ENCODE peak calls at places on chromosomes 6 and 20, in nine cellular contexts. J is CD8-positive, alpha-beta T cell; Y is cardiac muscle cell; O is tibial artery; G is RWPE2; Z is OCI-LY7; B is ovary; U is adrenal gland; V is H9. H is an unnamed sample. For H3K9me3 and H3K4me1, the result is how much of the 10 kb centered on the place peaks cover.

GRCh38 chr6:21997414-21998037 is 299.3 kb downstream of the PRL start:
- DNase-seq in J (no peak), Y (peak), O (no peak), G (no peak), Z (no peak), B (no peak), U (no peak), V (no peak), H (no peak)

GRCh38 chr20:6169251-6169650 is 46.4 kb upstream of the FERMT1 start:
- DNase-seq in J (no peak), Y (no peak), O (no peak), G (no peak), Z (no peak), B (no peak), U (no peak), V (no peak), H (no peak)

GRCh38 chr6:117449549-117450439 is 24.1 kb upstream of the ROS1 start:
- DNase-seq in J (peak), Y (peak), O (no peak), G (no peak), Z (peak), B (peak), U (peak), V (peak), H (peak)

GRCh38 chr6:105373481-105373880 is 29.4 kb downstream of the PREP start:
- DNase-seq in J (no peak), Y (no peak), O (no peak), G (no peak), Z (no peak), B (no peak), U (no peak), V (no peak), H (no peak)

GRCh38 chr20:43838703-43839060 is 76.0 kb upstream of the TOX2 start:
- DNase-seq in J (no peak), Y (no peak), O (no peak), G (peak), Z (no peak), B (no peak), U (no peak), V (no peak), H (no peak)

GRCh38 chr6:77072694-77073409 is 390.4 kb downstream of the HTR1B start:
- DNase-seq in J (no peak), Y (no peak), O (no peak), G (no peak), Z (no peak), B (no peak), U (no peak), V (no peak), H (no peak)

GRCh38 chr6:97215157-97215769 is 67.8 kb downstream of the MMS22L start:
- DNase-seq in J (no peak), Y (peak), O (no peak), G (no peak), Z (peak), B (no peak), U (peak), V (peak), H (no peak)

GRCh38 chr6:77415706-77416105 is 47.6 kb downstream of the HTR1B start:
- DNase-seq in J (no peak), Y (no peak), O (no peak), G (no peak), Z (no peak), B (no peak), U (no peak), V (no peak), H (no peak)

GRCh38 chr20:57632286-57632685 is 12.1 kb upstream of the ZBP1 start:
- DNase-seq in J (no peak), Y (no peak), O (no peak), G (no peak), Z (peak), B (no peak), U (no peak), V (no peak), H (no peak)

GRCh38 chr6:4910060-4910746 is 93.6 kb downstream of the RPP40 start:
- DNase-seq in J (no peak), Y (no peak), O (no peak), G (no peak), Z (no peak), B (no peak), U (no peak), V (no peak), H (no peak)

GRCh38 chr20:43191946-43192847 is 2.5 kb upstream of the PTPRT start:
- DNase-seq in J (no peak), Y (peak), O (no peak), G (no peak), Z (peak), B (no peak), U (no peak), V (peak), H (no peak)

GRCh38 chr6:109238405-109238804 is 143.1 kb downstream of the CEP57L1 start:
- DNase-seq in J (no peak), Y (no peak), O (no peak), G (no peak), Z (no peak), B (no peak), U (no peak), V (no peak), H (no peak)

GRCh38 chr20:23148721-23149570 is 62.8 kb upstream of the CD93 start:
- DNase-seq in J (peak), Y (no peak), O (peak), G (peak), Z (no peak), B (no peak), U (peak), V (peak), H (no peak)
- TF ChIP-seq CTCF in J (no peak), Y (no peak), O (no peak), G (no peak), Z (no peak), B (no peak), U (no peak), V (no peak), H (no peak)

GRCh38 chr6:95496769-95497426 is 80.4 kb upstream of the MANEA start:
- DNase-seq in J (no peak), Y (no peak), O (no peak), G (peak), Z (no peak), B (no peak), U (no peak), V (no peak), H (no peak)

GRCh38 chr6:95503568-95503967 is 73.8 kb upstream of the MANEA start:
- DNase-seq in J (no peak), Y (no peak), O (no peak), G (no peak), Z (no peak), B (no peak), U (no peak), V (no peak), H (no peak)

DNA sequence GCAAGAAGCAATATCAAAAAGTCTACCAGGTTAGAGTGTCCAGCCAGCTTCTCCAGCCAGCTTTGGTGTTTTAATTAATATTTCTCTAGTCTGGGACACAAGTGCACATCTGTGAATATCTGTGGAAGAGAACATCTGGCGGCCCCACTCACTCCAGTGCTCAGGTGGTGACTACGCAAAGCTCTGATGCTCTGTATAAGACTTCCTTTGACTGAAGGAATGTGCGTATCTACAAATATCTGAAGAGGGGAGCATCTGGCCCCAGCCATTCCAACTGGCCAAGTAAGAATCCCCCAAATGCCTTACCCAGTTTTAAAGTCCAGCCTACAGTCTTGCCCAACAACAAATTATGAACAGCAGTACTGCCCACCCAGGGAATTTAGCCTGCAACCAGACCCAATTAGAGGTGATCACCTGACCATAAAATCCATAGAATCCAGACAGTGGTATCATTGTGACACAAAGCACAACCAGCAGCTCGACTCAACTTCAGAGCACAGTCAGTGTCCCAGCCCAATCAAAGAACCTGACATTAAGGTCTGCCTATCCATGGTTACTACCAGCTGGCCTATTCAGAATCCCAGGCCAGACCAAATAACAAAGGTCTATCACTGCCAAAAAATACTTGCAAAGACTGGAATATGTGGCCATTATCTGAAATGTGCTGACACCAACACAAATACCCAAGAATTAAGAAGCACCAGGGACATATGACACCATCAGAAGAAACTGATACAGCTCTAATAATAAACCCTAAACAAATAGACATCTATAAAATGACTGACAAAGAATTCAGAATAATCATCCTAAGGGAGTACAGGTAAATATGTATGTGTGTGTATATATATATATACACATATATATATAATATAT is 76.1 kb upstream of the MANEA start:
- DNase-seq in J (no peak), Y (no peak), O (no peak), G (no peak), Z (no peak), B (no peak), U (no peak), V (no peak), H (no peak)
- H3K9me3 ChIP-seq in J (under half), Y (under half), O (under half), G (under half), Z (under half), B (under half), U (under half), V (under half), H (under half)

GRCh38 chr20:25057234-25058050 is 497 bp downstream of the ACSS1 start:
- DNase-seq in J (peak), Y (peak), O (peak), G (no peak), Z (no peak), B (peak), U (peak), V (no peak), H (no peak)
- H3K4me1 ChIP-seq in J (half or more), Y (under half), O (half or more), G (under half), Z (under half), B (under half), U (half or more), V (under half), H (half or more)

DNA sequence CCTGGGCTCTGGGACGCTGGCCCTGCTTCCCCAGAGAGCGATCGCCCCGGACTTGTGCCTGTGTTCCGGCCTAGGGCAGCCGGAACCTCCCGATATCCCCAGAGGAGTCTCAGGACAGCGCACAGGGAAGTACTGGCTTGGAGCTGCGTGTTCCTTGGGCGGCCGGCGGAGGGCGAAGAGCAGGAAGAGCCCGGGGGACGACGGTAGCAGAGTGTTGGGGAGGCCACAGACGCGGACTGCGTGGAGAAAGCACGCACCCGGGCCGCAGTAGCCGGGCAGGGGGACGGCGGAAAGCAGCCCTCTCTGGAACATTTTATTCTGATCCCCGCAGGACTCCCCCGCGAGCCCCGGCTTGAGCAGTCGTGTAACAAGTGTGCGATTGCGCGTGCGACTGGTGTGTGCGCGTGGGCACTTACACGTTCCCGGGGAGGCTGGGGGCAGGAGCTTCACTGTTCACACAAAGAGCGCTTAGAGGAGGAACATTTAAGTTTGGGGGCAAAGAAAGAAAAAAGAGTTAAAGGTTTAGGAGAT is 36.1 kb downstream of the NCR2 start:
- DNase-seq in J (no peak), Y (peak), O (peak), G (no peak), Z (no peak), B (peak), U (no peak), V (peak), H (no peak)
- TF ChIP-seq CTCF in J (no peak), Y (peak), O (peak), G (no peak), Z (no peak), B (no peak), U (peak), V (peak), H (peak)

GRCh38 chr6:168516941-168517741 is 76.2 kb downstream of the SMOC2 start:
- DNase-seq in J (no peak), Y (no peak), O (no peak), G (no peak), Z (no peak), B (no peak), U (no peak), V (no peak), H (no peak)
- H3K9me3 ChIP-seq in J (under half), Y (under half), O (under half), G (under half), Z (under half), B (under half), U (under half), V (under half), H (under half)

DNA sequence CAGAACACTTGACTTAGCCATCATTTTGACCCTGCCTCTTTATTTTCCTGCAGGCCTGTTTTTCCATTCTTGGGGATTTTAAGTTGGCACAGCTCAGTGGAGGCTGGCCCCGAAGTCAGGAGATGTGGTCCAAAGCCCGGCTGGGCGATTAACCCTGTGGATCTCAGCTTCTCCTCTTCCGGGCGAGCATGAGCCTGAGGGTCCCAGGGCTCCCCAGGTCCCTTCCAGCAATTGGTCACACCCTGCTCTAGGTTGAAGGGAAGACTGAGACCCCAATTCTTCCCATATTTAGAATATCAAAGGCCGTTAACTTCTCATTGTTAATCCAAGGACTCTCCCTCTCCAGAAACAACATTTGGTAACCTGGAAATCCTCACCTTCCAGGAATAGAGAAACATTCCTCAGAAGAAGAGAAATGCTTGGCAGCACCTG is 2.3 kb downstream of the THBS2 start:
- DNase-seq in J (no peak), Y (no peak), O (no peak), G (no peak), Z (no peak), B (peak), U (no peak), V (no peak), H (no peak)
- H3K4me1 ChIP-seq in J (under half), Y (under half), O (under half), G (under half), Z (under half), B (under half), U (under half), V (under half), H (half or more)

GRCh38 chr20:32858873-32859372 is at the start of gene EFCAB8:
- DNase-seq in J (no peak), Y (peak), O (no peak), G (no peak), Z (no peak), B (no peak), U (no peak), V (peak), H (no peak)
- TF ChIP-seq CTCF in J (no peak), Y (no peak), O (no peak), G (no peak), Z (peak), B (no peak), U (no peak), V (peak), H (no peak)